ENCODE peak calls at places on chromosome 1, in eight cellular contexts. I, F, T, S, M, A, J and G are unnamed samples. For H3K9me3, the result is how much of the 10 kb centered on the place peaks cover.

GRCh38 chr1:169115891-169116585 is 9.5 kb downstream of the ATP1B1 start:
- DNase-seq in A (peak), M (no peak), J (no peak), T (no peak), S (peak), I (no peak), F (peak), G (peak)

GRCh38 chr1:233151850-233152249 is 143.7 kb downstream of the PCNX2 start:
- DNase-seq in J (no peak), F (no peak), S (no peak), A (no peak), I (no peak), M (no peak), T (no peak), G (no peak)

GRCh38 chr1:99370476-99370875 is 106.2 kb downstream of the PLPPR4 start:
- DNase-seq in F (no peak), T (no peak), I (no peak), M (no peak), J (no peak), A (no peak), S (no peak), G (no peak)

GRCh38 chr1:12553963-12554362 is 64.0 kb downstream of the DHRS3 start:
- DNase-seq in I (no peak), F (no peak), J (no peak), T (no peak), M (no peak), A (no peak), S (no peak), G (no peak)

GRCh38 chr1:47980501-47980900 is 16.7 kb downstream of the TRABD2B start:
- DNase-seq in J (no peak), I (no peak), F (no peak), S (no peak), M (no peak), A (no peak), T (no peak), G (no peak)

GRCh38 chr1:176696109-176696508 is 233.1 kb downstream of the PAPPA2 start:
- DNase-seq in T (no peak), S (no peak), A (no peak), I (peak), J (no peak), M (no peak), F (peak), G (no peak)

GRCh38 chr1:61318319-61319125 is 236.2 kb downstream of the NFIA start:
- DNase-seq in A (peak), M (no peak), J (no peak), F (peak), S (no peak), T (no peak), I (no peak), G (no peak)

GRCh38 chr1:60972841-60973364 is 109.5 kb upstream of the NFIA start:
- DNase-seq in T (no peak), J (no peak), I (no peak), F (peak), M (no peak), A (no peak), S (no peak), G (no peak)

GRCh38 chr1:5643360-5644090 is 348.7 kb downstream of the NPHP4 start:
- DNase-seq in M (no peak), I (no peak), S (no peak), F (no peak), T (no peak), J (peak), A (no peak), G (peak)
- H3K9me3 ChIP-seq in M (under half), I (under half), S (under half), F (under half), T (under half), J (under half), A (under half), G (under half)

DNA sequence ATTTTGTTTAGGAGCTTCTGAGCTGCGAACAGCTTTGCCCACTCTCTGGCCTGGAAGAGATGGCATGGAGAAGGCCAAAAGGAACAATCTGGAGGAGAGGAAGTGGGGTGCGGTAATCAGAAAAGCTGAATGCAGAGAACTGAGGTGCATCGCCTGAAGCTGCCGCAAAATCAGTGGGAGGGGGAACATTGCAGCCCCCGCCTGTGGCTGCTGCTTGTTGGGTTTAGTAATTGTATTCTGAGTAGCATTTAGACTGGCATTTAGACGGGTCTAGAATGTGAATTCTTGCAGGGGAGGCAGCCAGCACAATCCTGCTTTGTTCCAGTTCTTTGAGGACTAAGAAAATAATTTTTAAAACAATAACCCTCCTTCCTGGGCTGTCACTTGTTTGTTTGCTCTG is 25.4 kb downstream of the NFASC start:
- DNase-seq in J (no peak), S (no peak), T (no peak), A (no peak), I (no peak), M (no peak), F (no peak), G (no peak)
- H3K27ac ChIP-seq in J (no peak), S (no peak), T (no peak), A (no peak), I (no peak), M (no peak), F (no peak), G (no peak)

DNA sequence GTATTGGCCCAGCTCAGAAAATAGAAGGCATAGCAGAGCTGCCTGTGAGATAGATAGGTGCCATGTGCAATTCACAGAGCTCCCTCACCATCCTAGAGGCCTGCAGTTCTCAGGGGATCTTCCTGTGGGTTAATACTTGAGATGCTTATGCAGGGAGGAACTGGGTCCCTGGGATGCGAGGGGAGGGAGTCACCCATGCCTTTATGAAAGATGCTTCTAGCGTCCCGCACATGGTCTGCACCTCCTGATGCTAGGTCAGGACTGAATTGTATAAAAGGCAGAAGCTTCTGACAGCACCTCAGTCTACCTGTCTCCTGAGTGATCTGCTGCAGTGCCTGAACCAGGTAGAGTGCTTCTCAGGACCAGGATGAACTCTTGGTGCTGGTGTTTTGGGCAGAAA is at the start of gene LCE5A:
- DNase-seq in A (no peak), T (no peak), M (no peak), J (no peak), I (no peak), F (no peak), S (no peak), G (no peak)
- H3K9me3 ChIP-seq in A (under half), T (under half), M (under half), J (under half), I (under half), F (under half), S (under half), G (under half)

GRCh38 chr1:155966750-155967149 is 11.6 kb downstream of the ARHGEF2 start:
- DNase-seq in M (no peak), A (no peak), F (no peak), J (no peak), I (no peak), S (no peak), T (no peak), G (no peak)
- H3K27ac ChIP-seq in M (peak), A (peak), F (no peak), J (peak), I (no peak), S (no peak), T (no peak), G (no peak)